ENCODE peak calls at places on chromosomes 16 and 17, in nine cellular contexts. D is A549, N is SK-N-SH, G is sigmoid colon, C is stomach, R is suprapubic skin, B is ovary, H is tibial nerve, T is esophagus muscularis mucosa. I is an unnamed sample.

GRCh38 chr16:4136229-4136813 is 20.1 kb upstream of the ADCY9 start:
- DNase-seq in D (peak), B (no peak), R (no peak), T (no peak), G (no peak), C (peak), N (no peak), H (no peak), I (no peak)

GRCh38 chr16:8975039-8975438 is 11.3 kb upstream of the USP7 start:
- DNase-seq in N (no peak), T (no peak), C (no peak), B (no peak), R (no peak), H (no peak), G (no peak), D (no peak), I (no peak)

GRCh38 chr16:3022697-3023414 is 886 bp downstream of the HCFC1R1 start:
- DNase-seq in B (no peak), C (no peak), D (peak), T (no peak), N (no peak), H (no peak), R (no peak), G (no peak), I (no peak)

GRCh38 chr17:142102-142661 is 4.8 kb downstream of the SCGB1C2 start:
- DNase-seq in T (no peak), R (peak), G (peak), C (peak), N (peak), D (peak), H (no peak), B (peak), I (peak)

GRCh38 chr16:53991181-53992056 is 287.5 kb downstream of the FTO start:
- DNase-seq in N (no peak), R (no peak), H (no peak), B (no peak), T (no peak), G (no peak), C (peak), D (no peak), I (no peak)

GRCh38 chr16:30805056-30805369 is 18.0 kb upstream of the ZNF629 start:
- DNase-seq in H (no peak), N (no peak), T (no peak), D (peak), B (no peak), R (no peak), C (no peak), G (no peak), I (no peak)

GRCh38 chr17:29624586-29624985 is 1.9 kb upstream of the CORO6 start:
- DNase-seq in R (no peak), N (peak), B (no peak), G (peak), H (no peak), T (no peak), C (no peak), D (no peak), I (no peak)

GRCh38 chr16:65176603-65177002 is 54.7 kb upstream of the CDH11 start:
- DNase-seq in B (peak), C (no peak), D (no peak), R (no peak), G (peak), N (no peak), H (no peak), T (no peak), I (no peak)

GRCh38 chr17:42845918-42846593 is 1.7 kb downstream of the AOC2 start:
- DNase-seq in G (no peak), T (no peak), H (no peak), B (no peak), N (no peak), C (no peak), R (no peak), D (no peak), I (no peak)

GRCh38 chr17:14318109-14318905 is 17.4 kb downstream of the HS3ST3B1 start:
- DNase-seq in N (no peak), R (no peak), B (no peak), H (no peak), C (no peak), T (no peak), G (no peak), D (no peak), I (no peak)

GRCh38 chr17:72590382-72590781 is 469.6 kb downstream of the SOX9 start:
- DNase-seq in G (no peak), B (no peak), D (no peak), H (no peak), R (no peak), T (no peak), C (no peak), N (no peak), I (no peak)

GRCh38 chr17:55426851-55427586 is 5.4 kb upstream of the MMD start:
- DNase-seq in T (no peak), D (no peak), C (no peak), H (no peak), N (no peak), G (no peak), R (no peak), B (no peak), I (no peak)

GRCh38 chr16:58464047-58464915 is 35.7 kb upstream of the NDRG4 start:
- DNase-seq in H (no peak), D (no peak), N (peak), B (no peak), T (no peak), R (no peak), C (peak), G (no peak), I (peak)

GRCh38 chr16:17718495-17718894 is 247.7 kb upstream of the XYLT1 start:
- DNase-seq in G (no peak), R (no peak), D (no peak), T (no peak), H (no peak), B (no peak), N (peak), C (no peak), I (no peak)

GRCh38 chr17:38333635-38334295 is 10.0 kb downstream of the GPR179 start:
- DNase-seq in N (peak), D (peak), C (peak), G (no peak), R (peak), T (no peak), B (no peak), H (no peak), I (peak)

GRCh38 chr16:69073181-69073669 is 32.2 kb upstream of the HAS3 start:
- DNase-seq in B (no peak), C (no peak), N (no peak), R (no peak), T (no peak), H (no peak), D (peak), G (no peak), I (peak)

GRCh38 chr16:89600427-89600826 is 13.0 kb upstream of the DPEP1 start:
- DNase-seq in B (no peak), T (no peak), C (no peak), D (no peak), H (no peak), N (no peak), R (no peak), G (no peak), I (no peak)

GRCh38 chr17:38724337-38724988 is 5.7 kb upstream of the CISD3 start:
- DNase-seq in R (no peak), C (peak), H (no peak), B (no peak), G (peak), N (peak), T (no peak), D (no peak), I (no peak)

GRCh38 chr16:83715217-83715920 is 92.4 kb upstream of the HSBP1 start:
- DNase-seq in B (no peak), H (no peak), T (no peak), D (no peak), G (no peak), C (peak), R (no peak), N (no peak), I (peak)

GRCh38 chr16:9536905-9537304 is 445.5 kb downstream of the HAPSTR1 start:
- DNase-seq in H (no peak), N (no peak), B (no peak), G (no peak), R (no peak), C (no peak), T (no peak), D (no peak), I (no peak)

GRCh38 chr17:6713918-6714271 is 726 bp upstream of the SLC13A5 start:
- DNase-seq in T (no peak), R (no peak), G (no peak), D (no peak), H (no peak), N (no peak), B (no peak), C (no peak), I (no peak)

GRCh38 chr16:72124148-72124547 is 30.5 kb downstream of the DHX38 start:
- DNase-seq in R (no peak), B (no peak), N (no peak), T (no peak), D (no peak), H (no peak), G (no peak), C (no peak), I (no peak)

GRCh38 chr16:89155184-89155679 is 16.3 kb upstream of the CDH15 start:
- DNase-seq in B (peak), C (peak), H (peak), R (peak), T (peak), D (no peak), G (peak), N (no peak), I (peak)

GRCh38 chr17:10067446-10068143 is 130.8 kb downstream of the GAS7 start:
- DNase-seq in B (no peak), D (no peak), C (no peak), H (no peak), G (no peak), R (peak), N (no peak), T (no peak), I (no peak)

GRCh38 chr17:79322216-79323123 is 247.8 kb downstream of the ENGASE start:
- DNase-seq in D (no peak), N (no peak), T (no peak), C (no peak), B (no peak), G (no peak), H (no peak), R (no peak), I (no peak)

GRCh38 chr16:3099732-3100499 is 822 bp upstream of the ZSCAN10 start:
- DNase-seq in N (peak), D (peak), T (peak), B (peak), G (peak), H (peak), C (peak), R (peak), I (peak)

GRCh38 chr16:87464691-87465300 is 28.0 kb downstream of the ZCCHC14 start:
- DNase-seq in H (peak), N (peak), T (peak), B (peak), G (peak), C (peak), D (no peak), R (peak), I (no peak)

GRCh38 chr17:65559802-65560627 is 1.4 kb downstream of the AXIN2 start:
- DNase-seq in R (no peak), D (no peak), C (peak), T (no peak), G (no peak), H (peak), B (peak), N (peak), I (peak)

GRCh38 chr17:80263253-80264047 is 2.8 kb downstream of the RNF213 start:
- DNase-seq in T (peak), N (peak), G (peak), H (peak), R (peak), B (peak), D (peak), C (peak), I (no peak)

GRCh38 chr17:61157246-61157887 is 242.3 kb upstream of the TBX2 start:
- DNase-seq in T (no peak), N (peak), B (no peak), C (no peak), D (peak), R (no peak), H (no peak), G (no peak), I (no peak)

GRCh38 chr16:709651-710499 is 4.3 kb upstream of the FBXL16 start:
- DNase-seq in H (no peak), D (peak), R (no peak), C (no peak), T (no peak), N (peak), G (no peak), B (no peak), I (no peak)

GRCh38 chr16:81745704-81746558 is 33.2 kb upstream of the PLCG2 start:
- DNase-seq in D (peak), G (peak), H (no peak), N (peak), R (no peak), B (peak), C (peak), T (no peak), I (peak)

GRCh38 chr17:1091885-1092284 is 87.9 kb downstream of the ABR start:
- DNase-seq in C (peak), T (no peak), B (no peak), D (no peak), H (no peak), N (no peak), R (no peak), G (no peak), I (no peak)

GRCh38 chr16:71707199-71707598 is 17.3 kb downstream of the PHLPP2 start:
- DNase-seq in H (no peak), T (no peak), R (no peak), D (no peak), C (no peak), B (no peak), G (no peak), N (no peak), I (no peak)

GRCh38 chr16:80931985-80932720 is 74.5 kb downstream of the CMC2 start:
- DNase-seq in T (peak), B (peak), R (peak), C (peak), D (peak), G (peak), H (no peak), N (peak), I (peak)

GRCh38 chr16:9308300-9309209 is 217.1 kb downstream of the HAPSTR1 start:
- DNase-seq in C (no peak), G (no peak), R (no peak), T (no peak), H (no peak), N (no peak), D (no peak), B (no peak), I (no peak)

GRCh38 chr16:85820604-85821372 is 21.3 kb downstream of the COX4I1 start:
- DNase-seq in B (no peak), G (peak), H (no peak), D (no peak), R (no peak), N (no peak), T (no peak), C (no peak), I (no peak)

GRCh38 chr17:40472733-40473452 is 28.5 kb downstream of the TNS4 start:
- DNase-seq in C (no peak), D (peak), B (no peak), H (no peak), R (no peak), N (no peak), G (no peak), T (no peak), I (no peak)
- TF ChIP-seq EP300 in C (no peak), D (no peak), B (no peak), H (no peak), R (no peak), N (no peak), G (no peak), T (no peak), I (no peak)

GRCh38 chr17:4790705-4791088 is 1.9 kb downstream of the GLTPD2 start:
- DNase-seq in N (no peak), B (no peak), C (no peak), H (no peak), T (no peak), G (no peak), D (no peak), R (no peak), I (no peak)

GRCh38 chr17:4800462-4801185 is 1.5 kb downstream of the C17orf114 start:
- DNase-seq in H (no peak), B (no peak), D (no peak), G (no peak), R (no peak), C (no peak), N (no peak), T (no peak), I (no peak)

GRCh38 chr17:4795168-4795567 is 796 bp upstream of the PSMB6 start:
- DNase-seq in C (no peak), T (no peak), N (no peak), B (no peak), H (no peak), G (no peak), D (no peak), R (no peak), I (no peak)

GRCh38 chr17:4802228-4802627 is at the start of gene C17orf114:
- DNase-seq in D (no peak), C (no peak), T (no peak), N (no peak), H (no peak), B (no peak), R (no peak), G (no peak), I (no peak)

GRCh38 chr17:4796550-4796915 is 569 bp downstream of the PSMB6 start:
- DNase-seq in D (peak), B (no peak), R (no peak), T (no peak), C (no peak), G (no peak), N (peak), H (no peak), I (no peak)
- TF ChIP-seq EP300 in D (no peak), B (no peak), R (no peak), T (no peak), C (no peak), G (no peak), N (no peak), H (no peak), I (no peak)

GRCh38 chr16:23597003-23597756 is 1.1 kb upstream of the NDUFAB1 start:
- DNase-seq in G (peak), H (no peak), N (peak), T (no peak), B (no peak), R (no peak), D (peak), C (no peak), I (no peak)
- TF ChIP-seq EP300 in G (no peak), H (no peak), N (no peak), T (no peak), B (no peak), R (no peak), D (no peak), C (no peak), I (no peak)

GRCh38 chr17:36608794-36609497 is 7.6 kb downstream of the MRM1 start:
- DNase-seq in H (no peak), T (no peak), C (no peak), N (no peak), B (peak), R (no peak), D (peak), G (no peak), I (no peak)
- TF ChIP-seq EP300 in H (no peak), T (no peak), C (no peak), N (no peak), B (no peak), R (no peak), D (no peak), G (no peak), I (no peak)

DNA sequence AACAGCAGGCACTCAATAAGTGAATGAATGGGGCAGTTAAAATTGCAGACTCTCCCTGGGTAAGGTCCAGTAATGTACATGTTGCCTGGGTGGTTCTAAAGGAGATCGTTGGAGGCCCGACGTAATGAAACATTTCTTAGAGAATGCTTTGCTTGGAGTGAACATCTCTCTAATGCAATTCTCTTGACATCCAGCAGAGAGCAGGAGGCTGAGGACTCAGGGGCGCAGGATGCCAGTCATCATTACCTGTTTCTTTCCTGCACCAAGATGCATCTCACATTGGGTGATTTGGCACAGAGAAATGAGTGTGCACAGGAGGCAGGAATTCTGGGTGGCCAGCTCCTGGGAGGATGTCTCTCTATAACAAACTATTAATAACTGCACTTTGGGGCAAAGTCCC is 130.3 kb upstream of the RBBP6 start:
- DNase-seq in T (no peak), B (no peak), N (peak), R (no peak), H (no peak), C (no peak), G (no peak), D (peak), I (no peak)
- TF ChIP-seq EP300 in T (no peak), B (no peak), N (no peak), R (no peak), H (no peak), C (no peak), G (no peak), D (no peak), I (no peak)

GRCh38 chr16:24364596-24364995 is 108.5 kb downstream of the CACNG3 start:
- DNase-seq in T (no peak), R (no peak), H (no peak), D (no peak), C (no peak), N (no peak), B (no peak), G (no peak), I (no peak)

GRCh38 chr16:24372824-24373223 is 116.7 kb downstream of the CACNG3 start:
- DNase-seq in N (no peak), B (no peak), H (no peak), G (no peak), T (no peak), R (no peak), D (no peak), C (no peak), I (no peak)

GRCh38 chr16:24367186-24367585 is 111.1 kb downstream of the CACNG3 start:
- DNase-seq in B (no peak), D (no peak), G (no peak), R (no peak), C (no peak), H (no peak), T (no peak), N (no peak), I (no peak)
- TF ChIP-seq EP300 in B (no peak), D (no peak), G (no peak), R (no peak), C (no peak), H (no peak), T (no peak), N (no peak), I (no peak)